ENCODE peak calls at places on chromosome 16, in ten cellular contexts. C, H, T, F, K, O, I, L, Z and R are unnamed samples.

GRCh38 chr16:67884684-67885083 is at the start of gene NRN1L:
- DNase-seq in C (peak; percentile 66), H (no peak), T (no peak), F (no peak), K (peak; percentile 66), O (no peak), I (peak; percentile 95), L (peak; percentile 96), Z (peak; percentile 97), R (peak; percentile 91)

GRCh38 chr16:21659124-21659523 is 4.6 kb upstream of the OTOA start:
- DNase-seq in C (no peak), H (no peak), T (no peak), F (no peak), K (no peak), O (no peak), I (no peak), L (no peak), Z (no peak), R (no peak)

GRCh38 chr16:71929048-71929447 is 33.7 kb downstream of the IST1 start:
- DNase-seq in C (no peak), H (no peak), T (no peak), F (no peak), K (no peak), O (no peak), I (no peak), L (no peak), Z (no peak), R (peak; percentile 77)

GRCh38 chr16:84830765-84831384 is 11.1 kb downstream of the CRISPLD2 start:
- DNase-seq in C (no peak), H (no peak), T (no peak), F (no peak), K (no peak), O (no peak), I (no peak), L (no peak), Z (no peak), R (no peak)

GRCh38 chr16:50263940-50264929 is 2.1 kb upstream of the ADCY7 start:
- DNase-seq in C (peak; percentile 65), H (peak; percentile 80), T (no peak), F (no peak), K (no peak), O (peak; percentile 48), I (no peak), L (no peak), Z (no peak), R (peak; percentile 41)

GRCh38 chr16:13171313-13171712 is 269.9 kb downstream of the SHISA9 start:
- DNase-seq in C (no peak), H (no peak), T (no peak), F (no peak), K (no peak), O (no peak), I (no peak), L (no peak), Z (no peak), R (no peak)

GRCh38 chr16:31876955-31877828 is 3.6 kb downstream of the ZNF267 start:
- DNase-seq in C (peak; percentile 94), H (peak; percentile 91), T (no peak), F (peak; percentile 98), K (no peak), O (peak; percentile 46), I (no peak), L (no peak), Z (no peak), R (peak; percentile 96)

GRCh38 chr16:67917140-67917851 is 14.4 kb downstream of the CTRL start:
- DNase-seq in C (no peak), H (no peak), T (no peak), F (no peak), K (no peak), O (no peak), I (no peak), L (no peak), Z (peak; percentile 61), R (peak; percentile 38)

GRCh38 chr16:56013962-56014552 is 138.9 kb upstream of the CES5A start:
- DNase-seq in C (peak; percentile 27), H (peak; percentile 42), T (no peak), F (no peak), K (peak; percentile 38), O (peak; percentile 36), I (peak; percentile 50), L (no peak), Z (no peak), R (peak; percentile 5)

GRCh38 chr16:49837673-49838360 is 18.1 kb downstream of the ZNF423 start:
- DNase-seq in C (no peak), H (no peak), T (no peak), F (no peak), K (no peak), O (no peak), I (no peak), L (no peak), Z (no peak), R (no peak)

GRCh38 chr16:82152641-82153094 is 17.4 kb downstream of the MPHOSPH6 start:
- DNase-seq in C (no peak), H (no peak), T (no peak), F (no peak), K (no peak), O (peak; percentile 8), I (no peak), L (no peak), Z (no peak), R (peak; percentile 12)

GRCh38 chr16:14559809-14560227 is 70.2 kb downstream of the PARN start:
- DNase-seq in C (peak; percentile 37), H (no peak), T (no peak), F (no peak), K (peak; percentile 75), O (peak; percentile 47), I (no peak), L (no peak), Z (no peak), R (peak; percentile 32)

GRCh38 chr16:9039208-9039607 is 52.2 kb upstream of the HAPSTR1 start:
- DNase-seq in C (peak; percentile 10), H (peak; percentile 38), T (no peak), F (no peak), K (no peak), O (peak; percentile 53), I (peak; percentile 28), L (no peak), Z (no peak), R (peak; percentile 43)

GRCh38 chr16:74107795-74108610 is 188.6 kb upstream of the PSMD7 start:
- DNase-seq in C (peak; percentile 76), H (peak; percentile 48), T (no peak), F (peak; percentile 6), K (peak; percentile 84), O (peak; percentile 70), I (peak; percentile 79), L (no peak), Z (peak; percentile 63), R (peak; percentile 15)
- H3K4me3 ChIP-seq in C (no peak overlapping the region), H (no peak overlapping the region), T (no peak overlapping the region), F (no peak overlapping the region), K (no peak overlapping the region), O (peak overlapping the region; percentile 35), I (peak overlapping the region; percentile 21), L (no peak overlapping the region), Z (no peak overlapping the region), R (no peak overlapping the region)

GRCh38 chr16:2786826-2787151 is 571 bp downstream of the PRSS33 start:
- DNase-seq in C (no peak), H (no peak), T (no peak), F (no peak), K (no peak), O (no peak), I (no peak), L (no peak), Z (no peak), R (no peak)

GRCh38 chr16:2786061-2786825 is 1.1 kb downstream of the PRSS33 start:
- DNase-seq in C (no peak), H (no peak), T (no peak), F (no peak), K (no peak), O (no peak), I (no peak), L (no peak), Z (no peak), R (no peak)

GRCh38 chr16:2783581-2784375 is 3.6 kb downstream of the PRSS33 start:
- DNase-seq in C (no peak), H (no peak), T (no peak), F (no peak), K (no peak), O (no peak), I (no peak), L (no peak), Z (no peak), R (no peak)

GRCh38 chr16:2784536-2785100 is 2.7 kb downstream of the PRSS33 start:
- DNase-seq in C (no peak), H (no peak), T (no peak), F (no peak), K (no peak), O (no peak), I (no peak), L (no peak), Z (no peak), R (no peak)

GRCh38 chr16:2785101-2785991 is 2.0 kb downstream of the PRSS33 start:
- DNase-seq in C (no peak), H (no peak), T (no peak), F (no peak), K (no peak), O (no peak), I (no peak), L (no peak), Z (no peak), R (no peak)
- TF ChIP-seq CTCF in C (no peak), H (no peak), T (no peak), F (no peak), K (no peak), O (no peak), I (peak; percentile 46), L (no peak), Z (no peak), R (no peak)

GRCh38 chr16:3690991-3691720 is 26.2 kb downstream of the TRAP1 start:
- DNase-seq in C (no peak), H (no peak), T (no peak), F (no peak), K (no peak), O (peak; percentile 19), I (no peak), L (peak; percentile 24), Z (no peak), R (peak; percentile 15)
- H3K4me3 ChIP-seq in C (no peak overlapping the region), H (no peak overlapping the region), T (peak overlapping the region; percentile 30), F (no peak overlapping the region), K (no peak overlapping the region), O (no peak overlapping the region), I (no peak overlapping the region), L (peak overlapping the region; percentile 16), Z (peak overlapping the region; percentile 8), R (peak overlapping the region; percentile 39)

GRCh38 chr16:87192418-87193073 is 124.6 kb downstream of the C16orf95 start:
- DNase-seq in C (no peak), H (no peak), T (no peak), F (no peak), K (no peak), O (no peak), I (no peak), L (peak; percentile 25), Z (no peak), R (no peak)

GRCh38 chr16:87189426-87189825 is 127.8 kb downstream of the C16orf95 start:
- DNase-seq in C (no peak), H (no peak), T (no peak), F (no peak), K (no peak), O (no peak), I (no peak), L (no peak), Z (no peak), R (no peak)

GRCh38 chr16:87188104-87188503 is 129.1 kb downstream of the C16orf95 start:
- DNase-seq in C (no peak), H (no peak), T (no peak), F (no peak), K (no peak), O (no peak), I (no peak), L (no peak), Z (no peak), R (no peak)

GRCh38 chr16:87186876-87187533 is 130.2 kb downstream of the C16orf95 start:
- DNase-seq in C (no peak), H (no peak), T (no peak), F (no peak), K (no peak), O (no peak), I (no peak), L (no peak), Z (no peak), R (no peak)

GRCh38 chr16:87190288-87191240 is 126.6 kb downstream of the C16orf95 start:
- DNase-seq in C (no peak), H (no peak), T (no peak), F (no peak), K (no peak), O (no peak), I (no peak), L (no peak), Z (no peak), R (no peak)
- TF ChIP-seq CTCF in C (no peak), H (no peak), T (no peak), F (peak; percentile 35), K (no peak), O (no peak), I (no peak), L (no peak), Z (peak; percentile 20), R (peak; percentile 27)